ENCODE peak calls at places on chromosomes 7 and 10, in eight cellular contexts. E is HCT116, O is Peyer's patch, J is body of pancreas, K is uterus, X is ovary, M is esophagus squamous epithelium, C is heart left ventricle. N is an unnamed sample.

GRCh38 chr7:477626-478220 is 41.9 kb downstream of the PDGFA start:
- DNase-seq in E (no peak), O (no peak), J (no peak), K (no peak), X (no peak), M (no peak), C (peak), N (no peak)

GRCh38 chr7:102991540-102992214 is 78.9 kb downstream of the LRRC17 start:
- DNase-seq in E (peak), O (peak), J (peak), K (no peak), X (no peak), M (no peak), C (no peak), N (no peak)

GRCh38 chr10:65340340-65340739 is 1585.5 kb upstream of the LRRTM3 start:
- DNase-seq in E (no peak), O (no peak), J (no peak), K (no peak), X (no peak), M (no peak), C (no peak), N (no peak)

GRCh38 chr7:88226886-88227516 is 7.2 kb upstream of the SRI start:
- DNase-seq in E (peak), O (peak), J (peak), K (no peak), X (no peak), M (no peak), C (no peak), N (no peak)

GRCh38 chr7:36366005-36366583 is 23.6 kb upstream of the ANLN start:
- DNase-seq in E (no peak), O (no peak), J (no peak), K (no peak), X (no peak), M (no peak), C (no peak), N (no peak)

GRCh38 chr10:126350216-126350992 is 37.9 kb downstream of the ADAM12 start:
- DNase-seq in E (peak), O (no peak), J (no peak), K (no peak), X (no peak), M (no peak), C (no peak), N (no peak)

GRCh38 chr10:27541728-27542285 is 37.7 kb downstream of the RAB18 start:
- DNase-seq in E (no peak), O (no peak), J (no peak), K (no peak), X (no peak), M (no peak), C (no peak), N (no peak)

GRCh38 chr10:73898730-73899400 is 12.1 kb upstream of the PLAU start:
- DNase-seq in E (no peak), O (no peak), J (no peak), K (no peak), X (no peak), M (no peak), C (no peak), N (no peak)

GRCh38 chr10:784759-785538 is 95.5 kb upstream of the DIP2C start:
- DNase-seq in E (peak), O (peak), J (peak), K (no peak), X (peak), M (no peak), C (peak), N (no peak)

GRCh38 chr10:32139223-32140073 is 83.2 kb upstream of the KIF5B start:
- DNase-seq in E (peak), O (peak), J (peak), K (peak), X (peak), M (peak), C (peak), N (peak)

GRCh38 chr7:38704041-38704547 is 72.9 kb upstream of the AMPH start:
- DNase-seq in E (no peak), O (no peak), J (no peak), K (no peak), X (no peak), M (no peak), C (no peak), N (no peak)

GRCh38 chr10:126945351-126946035 is 40.3 kb downstream of the DOCK1 start:
- DNase-seq in E (no peak), O (no peak), J (no peak), K (no peak), X (no peak), M (no peak), C (no peak), N (no peak)

GRCh38 chr7:80277434-80278427 is 143.1 kb downstream of the GNAI1 start:
- DNase-seq in E (peak), O (no peak), J (no peak), K (no peak), X (no peak), M (no peak), C (no peak), N (no peak)

GRCh38 chr10:29022513-29022912 is 266.4 kb upstream of the LYZL1 start:
- DNase-seq in E (no peak), O (no peak), J (no peak), K (no peak), X (no peak), M (no peak), C (no peak), N (no peak)

GRCh38 chr10:123869015-123869414 is 22.6 kb downstream of the CPXM2 start:
- DNase-seq in E (no peak), O (peak), J (no peak), K (no peak), X (no peak), M (no peak), C (no peak), N (no peak)

DNA sequence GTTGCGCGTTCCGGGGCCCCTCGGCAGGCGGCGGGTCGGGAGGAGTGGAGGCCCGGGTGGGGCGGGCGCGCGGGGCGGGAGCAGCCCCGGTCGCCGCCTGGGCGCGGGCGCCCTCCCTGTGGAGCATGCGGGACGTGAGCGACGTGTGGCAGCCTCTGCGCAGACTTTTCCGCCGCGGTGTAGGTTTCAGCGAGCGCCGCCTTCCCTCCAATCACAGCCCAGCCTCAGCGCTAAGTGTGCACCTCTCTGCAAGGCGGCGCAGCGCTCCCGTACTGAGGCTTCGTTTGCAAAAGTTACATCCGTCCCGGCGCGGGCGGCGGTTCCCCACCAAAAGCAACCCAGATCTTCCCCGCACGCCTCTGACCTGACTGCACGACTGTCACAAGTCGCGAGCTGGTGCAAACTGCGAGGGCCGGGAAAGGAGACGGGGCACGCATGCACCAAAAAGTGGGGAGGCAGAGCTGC is 1.2 kb upstream of the PFKFB3 start:
- DNase-seq in E (no peak), O (peak), J (peak), K (peak), X (peak), M (peak), C (peak), N (peak)
- H3K4me3 ChIP-seq in E (no peak), O (peak), J (peak), K (peak), X (peak), M (peak), C (peak), N (peak)

GRCh38 chr10:102597131-102597891 is 47.0 kb upstream of the TRIM8 start:
- DNase-seq in E (no peak), O (no peak), J (no peak), K (no peak), X (no peak), M (no peak), C (peak), N (no peak)
- TF ChIP-seq POLR2A in E (no peak), O (no peak), J (no peak), K (no peak), X (no peak), M (no peak), C (no peak), N (no peak)

DNA sequence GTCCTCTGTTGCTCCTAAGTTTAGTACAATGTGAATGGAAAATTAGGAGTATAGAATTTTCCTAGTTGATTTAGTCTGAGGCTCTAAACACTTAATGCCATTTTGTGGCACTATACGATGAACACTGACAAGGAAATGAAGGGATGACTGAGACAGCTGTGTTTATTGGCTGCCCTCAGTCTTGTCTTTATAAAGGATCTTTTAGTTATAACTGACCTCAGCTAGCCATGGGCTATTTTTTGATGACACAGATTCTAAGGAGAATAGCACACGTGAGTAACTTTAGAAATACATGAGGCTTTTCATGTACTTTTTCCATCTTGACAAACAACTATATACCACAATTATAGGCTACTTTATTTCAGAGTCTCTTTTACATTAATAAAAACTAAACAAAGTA is 113.7 kb downstream of the PRKG1 start:
- DNase-seq in E (no peak), O (no peak), J (no peak), K (no peak), X (no peak), M (no peak), C (no peak), N (no peak)
- H3K4me3 ChIP-seq in E (no peak), O (no peak), J (no peak), K (no peak), X (no peak), M (no peak), C (no peak), N (no peak)

GRCh38 chr10:80455461-80456345 is 1.6 kb downstream of the TSPAN14 start:
- DNase-seq in E (no peak), O (peak), J (no peak), K (no peak), X (no peak), M (no peak), C (no peak), N (no peak)

GRCh38 chr10:80454526-80455460 is 683 bp downstream of the TSPAN14 start:
- DNase-seq in E (no peak), O (peak), J (peak), K (peak), X (peak), M (no peak), C (peak), N (no peak)

GRCh38 chr10:80453392-80453714 is 757 bp upstream of the TSPAN14 start:
- DNase-seq in E (no peak), O (no peak), J (no peak), K (no peak), X (no peak), M (no peak), C (no peak), N (no peak)

GRCh38 chr10:80452688-80453391 is 1.3 kb upstream of the TSPAN14 start:
- DNase-seq in E (no peak), O (no peak), J (no peak), K (peak), X (no peak), M (no peak), C (no peak), N (no peak)

GRCh38 chr10:80453715-80454525 is at the start of gene TSPAN14:
- DNase-seq in E (no peak), O (peak), J (peak), K (peak), X (peak), M (peak), C (peak), N (peak)
- TF ChIP-seq POLR2A in E (peak), O (peak), J (peak), K (peak), X (peak), M (no peak), C (peak), N (peak)

GRCh38 chr7:130985361-130985760 is 251.4 kb upstream of the KLF14 start:
- DNase-seq in E (no peak), O (no peak), J (no peak), K (no peak), X (no peak), M (no peak), C (no peak), N (no peak)

GRCh38 chr7:130986271-130986690 is 252.3 kb upstream of the KLF14 start:
- DNase-seq in E (no peak), O (no peak), J (no peak), K (no peak), X (peak), M (no peak), C (no peak), N (no peak)

GRCh38 chr7:130982160-130982638 is 248.2 kb upstream of the KLF14 start:
- DNase-seq in E (no peak), O (peak), J (no peak), K (no peak), X (no peak), M (no peak), C (no peak), N (no peak)

GRCh38 chr7:130987092-130987491 is 253.1 kb upstream of the KLF14 start:
- DNase-seq in E (no peak), O (no peak), J (no peak), K (no peak), X (no peak), M (no peak), C (no peak), N (no peak)

GRCh38 chr7:130982651-130983050 is 248.6 kb upstream of the KLF14 start:
- DNase-seq in E (no peak), O (no peak), J (no peak), K (no peak), X (no peak), M (no peak), C (no peak), N (no peak)
- H3K4me3 ChIP-seq in E (no peak), O (no peak), J (no peak), K (no peak), X (no peak), M (no peak), C (no peak), N (no peak)